ENCODE peak calls at places on chromosomes 7 and 10, in seven cellular contexts. One of them, this sample, is unnamed. For H3K9me3, the result is how much of the 10 kb centered on the place peaks cover.

GRCh38 chr7:2193120-2193519 is 39.6 kb downstream of the MAD1L1 start:
- DNase-seq in GM23248: no peak
- DNase-seq in A673: no peak
- DNase-seq in tibial artery: peak
- DNase-seq in A549: no peak
- DNase-seq in tibial nerve: no peak
- DNase-seq in HepG2: no peak
- DNase-seq in this sample: no peak

GRCh38 chr7:107506683-107507339 is 37.0 kb downstream of the GPR22 start:
- DNase-seq in HepG2: no peak
- DNase-seq in A673: no peak
- DNase-seq in tibial artery: no peak
- DNase-seq in GM23248: peak
- DNase-seq in A549: no peak
- DNase-seq in tibial nerve: peak
- DNase-seq in this sample: no peak

GRCh38 chr7:17021205-17021604 is 139.4 kb upstream of the AGR3 start:
- DNase-seq in tibial artery: no peak
- DNase-seq in tibial nerve: no peak
- DNase-seq in HepG2: peak
- DNase-seq in A549: no peak
- DNase-seq in GM23248: peak
- DNase-seq in A673: no peak
- DNase-seq in this sample: no peak

GRCh38 chr10:33252324-33252723 is 82.1 kb downstream of the NRP1 start:
- DNase-seq in A673: no peak
- DNase-seq in A549: no peak
- DNase-seq in HepG2: no peak
- DNase-seq in tibial nerve: no peak
- DNase-seq in GM23248: no peak
- DNase-seq in tibial artery: no peak
- DNase-seq in this sample: no peak

GRCh38 chr7:140475747-140476333 is 3.5 kb downstream of the MKRN1 start:
- DNase-seq in tibial artery: no peak
- DNase-seq in GM23248: peak
- DNase-seq in A549: peak
- DNase-seq in HepG2: peak
- DNase-seq in tibial nerve: peak
- DNase-seq in A673: peak
- DNase-seq in this sample: peak

GRCh38 chr10:5666324-5667220 is at the start of gene ASB13:
- DNase-seq in A673: peak
- DNase-seq in A549: peak
- DNase-seq in HepG2: peak
- DNase-seq in GM23248: peak
- DNase-seq in tibial nerve: no peak
- DNase-seq in tibial artery: peak
- DNase-seq in this sample: peak

GRCh38 chr7:77458786-77459185 is 42.6 kb upstream of the GSAP start:
- DNase-seq in HepG2: no peak
- DNase-seq in GM23248: peak
- DNase-seq in A673: no peak
- DNase-seq in A549: no peak
- DNase-seq in tibial artery: no peak
- DNase-seq in tibial nerve: no peak
- DNase-seq in this sample: no peak

GRCh38 chr7:64807731-64808365 is 13.6 kb downstream of the ZNF138 start:
- DNase-seq in tibial artery: no peak
- DNase-seq in A673: no peak
- DNase-seq in tibial nerve: no peak
- DNase-seq in HepG2: no peak
- DNase-seq in A549: no peak
- DNase-seq in GM23248: no peak
- DNase-seq in this sample: no peak

GRCh38 chr10:77613476-77614130 is 24.0 kb downstream of the KCNMA1 start:
- DNase-seq in A549: no peak
- DNase-seq in tibial nerve: no peak
- DNase-seq in tibial artery: no peak
- DNase-seq in A673: no peak
- DNase-seq in HepG2: no peak
- DNase-seq in GM23248: no peak
- DNase-seq in this sample: no peak

GRCh38 chr7:140691368-140692045 is 5.0 kb upstream of the NDUFB2 start:
- DNase-seq in tibial nerve: no peak
- DNase-seq in A673: no peak
- DNase-seq in A549: no peak
- DNase-seq in GM23248: no peak
- DNase-seq in tibial artery: no peak
- DNase-seq in HepG2: no peak
- DNase-seq in this sample: no peak

GRCh38 chr7:113128028-113128427 is 9.7 kb upstream of the SMIM30 start:
- DNase-seq in A549: no peak
- DNase-seq in HepG2: no peak
- DNase-seq in A673: no peak
- DNase-seq in GM23248: peak
- DNase-seq in tibial nerve: no peak
- DNase-seq in tibial artery: no peak
- DNase-seq in this sample: no peak

GRCh38 chr7:90900640-90901353 is 304.7 kb downstream of the CDK14 start:
- DNase-seq in A549: no peak
- DNase-seq in GM23248: no peak
- DNase-seq in A673: no peak
- DNase-seq in tibial artery: no peak
- DNase-seq in HepG2: peak
- DNase-seq in tibial nerve: no peak
- DNase-seq in this sample: no peak

GRCh38 chr7:35251606-35252310 is 2.1 kb downstream of the TBX20 start:
- DNase-seq in tibial artery: no peak
- DNase-seq in A673: no peak
- DNase-seq in tibial nerve: no peak
- DNase-seq in A549: no peak
- DNase-seq in GM23248: no peak
- DNase-seq in HepG2: no peak
- DNase-seq in this sample: no peak

GRCh38 chr10:34670101-34670500 is 145.0 kb downstream of the PARD3 start:
- DNase-seq in HepG2: no peak
- DNase-seq in tibial nerve: no peak
- DNase-seq in A673: no peak
- DNase-seq in tibial artery: no peak
- DNase-seq in A549: no peak
- DNase-seq in GM23248: no peak
- DNase-seq in this sample: no peak

GRCh38 chr7:127654404-127655392 is 2.7 kb downstream of the SND1 start:
- DNase-seq in A549: no peak
- DNase-seq in tibial artery: no peak
- DNase-seq in HepG2: no peak
- DNase-seq in tibial nerve: no peak
- DNase-seq in GM23248: peak
- DNase-seq in A673: peak
- DNase-seq in this sample: no peak

GRCh38 chr7:149422914-149423285 is 38.0 kb downstream of the ZNF777 start:
- DNase-seq in GM23248: no peak
- DNase-seq in A549: no peak
- DNase-seq in tibial artery: no peak
- DNase-seq in HepG2: no peak
- DNase-seq in A673: no peak
- DNase-seq in tibial nerve: no peak
- DNase-seq in this sample: no peak

GRCh38 chr10:73865459-73866442 is 8.6 kb downstream of the CAMK2G start:
- DNase-seq in GM23248: no peak
- DNase-seq in A549: no peak
- DNase-seq in A673: no peak
- DNase-seq in tibial nerve: no peak
- DNase-seq in tibial artery: no peak
- DNase-seq in HepG2: no peak
- DNase-seq in this sample: peak

GRCh38 chr7:131346885-131347592 is 19.4 kb downstream of the MKLN1 start:
- DNase-seq in tibial artery: no peak
- DNase-seq in tibial nerve: no peak
- DNase-seq in HepG2: no peak
- DNase-seq in A673: no peak
- DNase-seq in A549: no peak
- DNase-seq in GM23248: no peak
- DNase-seq in this sample: no peak

DNA sequence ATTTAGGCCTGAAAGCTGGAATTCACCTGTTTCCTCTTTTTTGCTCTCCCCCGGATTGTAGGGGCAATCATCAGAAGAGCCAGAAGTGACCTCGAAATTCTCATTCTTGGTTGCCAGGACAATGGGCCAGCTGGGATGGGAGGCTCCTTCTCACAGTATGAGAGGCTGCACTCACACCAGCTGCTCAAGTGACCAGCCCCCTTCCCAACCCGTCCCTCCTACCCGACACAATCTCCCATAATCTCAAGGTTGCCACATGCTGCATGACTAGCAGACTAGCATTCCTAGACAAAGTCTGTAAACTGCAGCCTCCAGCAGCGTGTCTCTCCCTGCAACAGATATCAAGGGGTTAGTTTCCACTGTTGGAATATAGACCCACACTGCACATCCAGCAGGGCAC is 110.3 kb downstream of the C1GALT1 start:
- DNase-seq in A673: no peak
- DNase-seq in A549: no peak
- DNase-seq in tibial nerve: no peak
- DNase-seq in tibial artery: no peak
- DNase-seq in HepG2: no peak
- DNase-seq in GM23248: no peak
- DNase-seq in this sample: no peak
- H3K9me3 ChIP-seq in A673: under half
- H3K9me3 ChIP-seq in A549: under half
- H3K9me3 ChIP-seq in tibial nerve: under half
- H3K9me3 ChIP-seq in tibial artery: under half
- H3K9me3 ChIP-seq in HepG2: under half
- H3K9me3 ChIP-seq in GM23248: under half
- H3K9me3 ChIP-seq in this sample: under half

GRCh38 chr7:108598153-108598552 is 28.5 kb downstream of the DNAJB9 start:
- DNase-seq in A549: no peak
- DNase-seq in GM23248: no peak
- DNase-seq in tibial artery: no peak
- DNase-seq in tibial nerve: no peak
- DNase-seq in A673: no peak
- DNase-seq in HepG2: no peak
- DNase-seq in this sample: no peak

GRCh38 chr7:108596560-108596959 is 26.9 kb downstream of the DNAJB9 start:
- DNase-seq in A549: no peak
- DNase-seq in tibial artery: no peak
- DNase-seq in tibial nerve: no peak
- DNase-seq in A673: no peak
- DNase-seq in HepG2: no peak
- DNase-seq in GM23248: no peak
- DNase-seq in this sample: no peak

GRCh38 chr7:108589874-108590273 is 20.2 kb downstream of the DNAJB9 start:
- DNase-seq in tibial artery: no peak
- DNase-seq in A549: no peak
- DNase-seq in tibial nerve: no peak
- DNase-seq in HepG2: no peak
- DNase-seq in A673: no peak
- DNase-seq in GM23248: no peak
- DNase-seq in this sample: no peak

GRCh38 chr7:108592633-108593277 is 23.1 kb downstream of the DNAJB9 start:
- DNase-seq in GM23248: peak
- DNase-seq in tibial nerve: no peak
- DNase-seq in A549: no peak
- DNase-seq in HepG2: no peak
- DNase-seq in tibial artery: no peak
- DNase-seq in A673: peak
- DNase-seq in this sample: no peak
- H3K4me3 ChIP-seq in GM23248: no peak
- H3K4me3 ChIP-seq in tibial nerve: no peak
- H3K4me3 ChIP-seq in A549: no peak
- H3K4me3 ChIP-seq in HepG2: no peak
- H3K4me3 ChIP-seq in tibial artery: no peak
- H3K4me3 ChIP-seq in A673: no peak
- H3K4me3 ChIP-seq in this sample: no peak

GRCh38 chr10:66880826-66881225 is 45.0 kb upstream of the LRRTM3 start:
- DNase-seq in HepG2: no peak
- DNase-seq in tibial nerve: no peak
- DNase-seq in tibial artery: no peak
- DNase-seq in A549: no peak
- DNase-seq in GM23248: no peak
- DNase-seq in A673: no peak
- DNase-seq in this sample: no peak

GRCh38 chr10:66882271-66882670 is 43.6 kb upstream of the LRRTM3 start:
- DNase-seq in tibial nerve: no peak
- DNase-seq in A549: no peak
- DNase-seq in tibial artery: no peak
- DNase-seq in A673: no peak
- DNase-seq in GM23248: no peak
- DNase-seq in HepG2: no peak
- DNase-seq in this sample: no peak

GRCh38 chr10:66881814-66882213 is 44.0 kb upstream of the LRRTM3 start:
- DNase-seq in tibial artery: no peak
- DNase-seq in A673: no peak
- DNase-seq in tibial nerve: no peak
- DNase-seq in HepG2: no peak
- DNase-seq in A549: no peak
- DNase-seq in GM23248: no peak
- DNase-seq in this sample: no peak

GRCh38 chr10:66877359-66877758 is 48.5 kb upstream of the LRRTM3 start:
- DNase-seq in A549: no peak
- DNase-seq in HepG2: no peak
- DNase-seq in tibial nerve: no peak
- DNase-seq in GM23248: no peak
- DNase-seq in A673: no peak
- DNase-seq in tibial artery: no peak
- DNase-seq in this sample: no peak

DNA sequence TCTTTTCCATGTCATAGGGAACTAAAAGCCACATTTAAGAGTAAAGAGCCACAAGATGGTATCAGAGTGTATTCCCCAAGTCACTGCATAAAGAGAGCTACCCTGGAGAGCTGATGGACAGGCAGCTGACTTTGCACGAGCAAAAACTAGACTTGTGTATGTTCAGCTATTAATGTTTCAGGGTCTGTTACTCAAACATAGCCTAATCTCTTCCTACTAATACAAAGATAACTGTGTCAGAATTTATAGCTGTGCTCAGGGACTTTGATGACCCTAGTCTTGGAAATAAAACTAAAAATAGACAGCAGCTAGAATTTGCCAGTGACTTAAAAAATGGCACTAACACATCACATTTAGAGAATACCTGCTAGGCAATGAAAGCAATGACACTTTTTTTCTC is 45.5 kb upstream of the LRRTM3 start:
- DNase-seq in GM23248: no peak
- DNase-seq in A673: no peak
- DNase-seq in A549: no peak
- DNase-seq in HepG2: no peak
- DNase-seq in tibial artery: no peak
- DNase-seq in tibial nerve: no peak
- DNase-seq in this sample: no peak
- H3K27ac ChIP-seq in GM23248: no peak
- H3K27ac ChIP-seq in A673: no peak
- H3K27ac ChIP-seq in A549: no peak
- H3K27ac ChIP-seq in HepG2: no peak
- H3K27ac ChIP-seq in tibial artery: no peak
- H3K27ac ChIP-seq in tibial nerve: no peak
- H3K27ac ChIP-seq in this sample: no peak

DNA sequence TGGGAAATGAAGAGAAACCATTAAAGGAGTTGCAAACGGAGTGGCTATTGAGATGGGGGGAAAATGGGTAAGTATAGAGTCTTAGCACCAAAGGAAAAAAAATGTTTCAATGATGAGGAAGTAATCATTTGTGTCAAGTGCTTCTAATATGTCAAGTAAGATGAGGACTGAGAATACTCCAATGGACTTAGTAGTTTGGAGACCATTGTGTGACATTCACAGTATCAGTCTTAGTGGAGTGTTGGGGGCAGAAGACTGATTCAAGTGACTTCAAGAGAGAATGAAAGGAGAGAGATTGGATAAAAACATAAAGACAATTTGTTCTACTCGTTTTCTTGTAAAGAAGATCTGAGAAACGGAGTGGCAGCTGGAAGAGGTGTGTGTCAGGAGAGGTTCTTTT is 88.6 kb upstream of the ARID5B start:
- DNase-seq in A673: no peak
- DNase-seq in tibial nerve: no peak
- DNase-seq in HepG2: no peak
- DNase-seq in tibial artery: no peak
- DNase-seq in A549: no peak
- DNase-seq in GM23248: no peak
- DNase-seq in this sample: no peak
- H3K9me3 ChIP-seq in A673: under half
- H3K9me3 ChIP-seq in tibial nerve: under half
- H3K9me3 ChIP-seq in HepG2: under half
- H3K9me3 ChIP-seq in tibial artery: under half
- H3K9me3 ChIP-seq in A549: under half
- H3K9me3 ChIP-seq in GM23248: under half
- H3K9me3 ChIP-seq in this sample: under half